ENCODE peak calls at places on chromosome 21, in five cellular contexts. One of them, this sample, is unnamed.

GRCh38 chr21:34129971-34130597 is 56.7 kb downstream of the MRPS6 start:
- DNase-seq in IMR-90: peak
- DNase-seq in tibial nerve: no peak
- DNase-seq in GM12892: no peak
- DNase-seq in uterus: no peak
- DNase-seq in this sample: no peak

GRCh38 chr21:22609802-22610201 is 1611.6 kb downstream of the NCAM2 start:
- DNase-seq in IMR-90: no peak
- DNase-seq in tibial nerve: no peak
- DNase-seq in GM12892: no peak
- DNase-seq in uterus: no peak
- DNase-seq in this sample: no peak

GRCh38 chr21:28944296-28944695 is 48.4 kb downstream of the LTN1 start:
- DNase-seq in IMR-90: peak
- DNase-seq in tibial nerve: no peak
- DNase-seq in GM12892: no peak
- DNase-seq in uterus: no peak
- DNase-seq in this sample: no peak

GRCh38 chr21:42142141-42142540 is 71.0 kb downstream of the UMODL1 start:
- DNase-seq in IMR-90: no peak
- DNase-seq in tibial nerve: no peak
- DNase-seq in GM12892: no peak
- DNase-seq in uterus: no peak
- DNase-seq in this sample: no peak

GRCh38 chr21:17848228-17848627 is 29.1 kb upstream of the C21orf91 start:
- DNase-seq in IMR-90: peak
- DNase-seq in tibial nerve: peak
- DNase-seq in GM12892: peak
- DNase-seq in uterus: peak
- DNase-seq in this sample: no peak

GRCh38 chr21:41743321-41744027 is 23.4 kb downstream of the RIPK4 start:
- DNase-seq in IMR-90: no peak
- DNase-seq in tibial nerve: no peak
- DNase-seq in GM12892: no peak
- DNase-seq in uterus: no peak
- DNase-seq in this sample: no peak

GRCh38 chr21:41133896-41134522 is 34.0 kb upstream of the BACE2 start:
- DNase-seq in IMR-90: peak
- DNase-seq in tibial nerve: peak
- DNase-seq in GM12892: no peak
- DNase-seq in uterus: no peak
- DNase-seq in this sample: no peak

GRCh38 chr21:45516071-45516670 is 26.1 kb downstream of the SLC19A1 start:
- DNase-seq in IMR-90: no peak
- DNase-seq in tibial nerve: no peak
- DNase-seq in GM12892: no peak
- DNase-seq in uterus: no peak
- DNase-seq in this sample: no peak

GRCh38 chr21:14116080-14116481 is 94.7 kb downstream of the LIPI start:
- DNase-seq in IMR-90: no peak
- DNase-seq in tibial nerve: no peak
- DNase-seq in GM12892: peak
- DNase-seq in uterus: no peak
- DNase-seq in this sample: no peak

GRCh38 chr21:46668381-46668780 is 32.9 kb downstream of the PRMT2 start:
- DNase-seq in IMR-90: no peak
- DNase-seq in tibial nerve: no peak
- DNase-seq in GM12892: no peak
- DNase-seq in uterus: no peak
- DNase-seq in this sample: no peak

GRCh38 chr21:46665566-46665965 is 30.1 kb downstream of the PRMT2 start:
- DNase-seq in IMR-90: no peak
- DNase-seq in tibial nerve: no peak
- DNase-seq in GM12892: no peak
- DNase-seq in uterus: no peak
- DNase-seq in this sample: no peak

GRCh38 chr21:46667191-46667734 is 31.8 kb downstream of the PRMT2 start:
- DNase-seq in IMR-90: peak
- DNase-seq in tibial nerve: no peak
- DNase-seq in GM12892: no peak
- DNase-seq in uterus: no peak
- DNase-seq in this sample: no peak

GRCh38 chr21:46664316-46664995 is 29.0 kb downstream of the PRMT2 start:
- DNase-seq in IMR-90: no peak
- DNase-seq in tibial nerve: no peak
- DNase-seq in GM12892: no peak
- DNase-seq in uterus: no peak
- DNase-seq in this sample: no peak

GRCh38 chr21:46667735-46668380 is 32.4 kb downstream of the PRMT2 start:
- DNase-seq in IMR-90: peak
- DNase-seq in tibial nerve: no peak
- DNase-seq in GM12892: no peak
- DNase-seq in uterus: no peak
- DNase-seq in this sample: no peak
- TF ChIP-seq POLR2A in IMR-90: no peak
- TF ChIP-seq POLR2A in tibial nerve: no peak
- TF ChIP-seq POLR2A in GM12892: no peak
- TF ChIP-seq POLR2A in uterus: no peak
- TF ChIP-seq POLR2A in this sample: no peak

GRCh38 chr21:38800924-38801744 is 4.6 kb upstream of the ETS2 start:
- DNase-seq in IMR-90: no peak
- DNase-seq in tibial nerve: no peak
- DNase-seq in GM12892: no peak
- DNase-seq in uterus: no peak
- DNase-seq in this sample: no peak
- TF ChIP-seq POLR2A in IMR-90: no peak
- TF ChIP-seq POLR2A in tibial nerve: no peak
- TF ChIP-seq POLR2A in GM12892: no peak
- TF ChIP-seq POLR2A in uterus: no peak
- TF ChIP-seq POLR2A in this sample: no peak

DNA sequence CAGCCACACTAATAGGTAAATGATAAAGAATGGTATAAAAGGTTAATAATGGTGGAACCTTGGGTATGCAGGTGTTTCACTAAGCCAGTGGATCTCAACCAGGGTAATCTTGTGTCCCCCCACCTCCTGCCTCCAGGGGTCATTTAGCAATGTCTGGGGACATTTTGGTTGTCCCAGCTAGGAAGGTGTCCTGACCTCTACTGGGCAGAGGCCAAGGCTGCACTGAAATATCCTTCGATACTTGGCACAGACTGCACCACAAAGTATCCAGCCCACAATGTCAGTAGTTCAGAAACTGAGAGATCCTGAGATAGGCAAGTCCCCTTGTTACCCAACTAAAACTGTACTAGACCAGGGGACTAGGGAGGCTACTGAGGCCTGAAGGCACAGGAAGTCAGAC is 113.6 kb upstream of the TIAM1 start:
- DNase-seq in IMR-90: no peak
- DNase-seq in tibial nerve: no peak
- DNase-seq in GM12892: no peak
- DNase-seq in uterus: no peak
- DNase-seq in this sample: no peak
- TF ChIP-seq POLR2A in IMR-90: no peak
- TF ChIP-seq POLR2A in tibial nerve: no peak
- TF ChIP-seq POLR2A in GM12892: no peak
- TF ChIP-seq POLR2A in uterus: no peak
- TF ChIP-seq POLR2A in this sample: no peak

GRCh38 chr21:36159356-36159921 is 2.8 kb downstream of the DOP1B start:
- DNase-seq in IMR-90: no peak
- DNase-seq in tibial nerve: no peak
- DNase-seq in GM12892: no peak
- DNase-seq in uterus: no peak
- DNase-seq in this sample: peak

GRCh38 chr21:36160850-36161178 is 4.2 kb downstream of the DOP1B start:
- DNase-seq in IMR-90: no peak
- DNase-seq in tibial nerve: no peak
- DNase-seq in GM12892: no peak
- DNase-seq in uterus: no peak
- DNase-seq in this sample: no peak

GRCh38 chr21:36156339-36156814 is 247 bp upstream of the DOP1B start:
- DNase-seq in IMR-90: peak
- DNase-seq in tibial nerve: peak
- DNase-seq in GM12892: peak
- DNase-seq in uterus: peak
- DNase-seq in this sample: peak

GRCh38 chr21:36156815-36157670 is at the start of gene DOP1B:
- DNase-seq in IMR-90: no peak
- DNase-seq in tibial nerve: no peak
- DNase-seq in GM12892: peak
- DNase-seq in uterus: no peak
- DNase-seq in this sample: peak

DNA sequence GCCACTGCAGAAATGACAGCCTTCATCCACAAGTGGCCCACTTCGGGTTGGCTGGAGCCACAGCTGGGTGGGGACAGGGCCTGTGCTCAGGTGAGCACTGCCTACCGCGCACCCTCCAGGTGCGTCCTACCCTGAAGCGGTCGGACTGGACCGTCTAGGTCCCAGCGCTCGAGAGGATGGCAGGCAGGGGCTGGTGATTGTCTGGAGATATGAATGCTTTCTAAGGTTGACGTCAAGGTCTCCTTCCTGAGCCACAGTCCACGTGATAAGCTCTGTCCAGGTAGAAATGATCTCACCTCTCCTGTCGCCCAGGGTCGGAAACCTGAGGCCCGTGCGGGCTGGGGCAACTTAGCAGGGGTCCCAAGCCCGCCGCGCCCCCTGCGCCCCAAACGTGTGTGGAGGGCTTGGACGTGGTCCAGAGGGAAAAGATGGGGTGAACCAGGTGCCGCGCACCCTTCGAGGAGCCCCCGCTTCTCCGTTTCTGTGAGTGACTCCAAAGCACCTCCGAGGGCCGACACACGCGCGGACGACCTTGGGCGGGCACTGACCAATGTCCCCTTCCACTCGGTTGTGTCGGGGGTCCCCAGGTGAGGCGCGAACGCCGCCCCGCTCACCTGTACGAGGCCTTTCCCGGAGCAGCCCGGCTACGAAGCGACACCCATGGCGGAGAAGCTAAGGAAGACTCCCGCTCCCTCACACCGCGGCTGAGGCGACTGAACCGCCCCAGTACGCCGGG is 853 bp upstream of the DOP1B start:
- DNase-seq in IMR-90: no peak
- DNase-seq in tibial nerve: no peak
- DNase-seq in GM12892: no peak
- DNase-seq in uterus: peak
- DNase-seq in this sample: peak
- TF ChIP-seq POLR2A in IMR-90: peak
- TF ChIP-seq POLR2A in tibial nerve: peak
- TF ChIP-seq POLR2A in GM12892: no peak
- TF ChIP-seq POLR2A in uterus: peak
- TF ChIP-seq POLR2A in this sample: peak

GRCh38 chr21:44298301-44298700 is 1.6 kb upstream of the PFKL start:
- DNase-seq in IMR-90: peak
- DNase-seq in tibial nerve: no peak
- DNase-seq in GM12892: no peak
- DNase-seq in uterus: no peak
- DNase-seq in this sample: no peak

GRCh38 chr21:44299085-44299457 is 782 bp upstream of the PFKL start:
- DNase-seq in IMR-90: peak
- DNase-seq in tibial nerve: no peak
- DNase-seq in GM12892: no peak
- DNase-seq in uterus: no peak
- DNase-seq in this sample: no peak

GRCh38 chr21:44300262-44300959 is 558 bp downstream of the PFKL start:
- DNase-seq in IMR-90: peak
- DNase-seq in tibial nerve: peak
- DNase-seq in GM12892: peak
- DNase-seq in uterus: peak
- DNase-seq in this sample: peak

GRCh38 chr21:44301093-44301492 is 1.2 kb downstream of the PFKL start:
- DNase-seq in IMR-90: no peak
- DNase-seq in tibial nerve: no peak
- DNase-seq in GM12892: no peak
- DNase-seq in uterus: no peak
- DNase-seq in this sample: no peak

GRCh38 chr21:44299458-44300261 is at the start of gene PFKL:
- DNase-seq in IMR-90: peak
- DNase-seq in tibial nerve: peak
- DNase-seq in GM12892: peak
- DNase-seq in uterus: peak
- DNase-seq in this sample: peak
- TF ChIP-seq POLR2A in IMR-90: peak
- TF ChIP-seq POLR2A in tibial nerve: no peak
- TF ChIP-seq POLR2A in GM12892: peak
- TF ChIP-seq POLR2A in uterus: peak
- TF ChIP-seq POLR2A in this sample: peak